ENCODE peak calls at places on chromosomes 1 and 21, in eight cellular contexts. Z is mesothelial cell of epicardium, X is AG09319, A is fibroblast of lung, H is GM13977, S is transverse colon, O is astrocyte of the spinal cord, Y is ovary. B is an unnamed sample.

GRCh38 chr1:20164694-20165202 is 21.1 kb upstream of the UBXN10 start:
- DNase-seq in A (no peak), H (no peak), Y (no peak), S (no peak), O (no peak), X (no peak), Z (no peak), B (no peak)

GRCh38 chr1:227763246-227764018 is 28.2 kb downstream of the SNAP47 start:
- DNase-seq in A (no peak), O (no peak), H (no peak), S (no peak), Z (no peak), X (no peak), Y (no peak), B (no peak)

GRCh38 chr21:39714331-39714730 is 30.7 kb upstream of the IGSF5 start:
- DNase-seq in A (no peak), X (no peak), O (no peak), Z (no peak), Y (no peak), S (no peak), H (no peak), B (no peak)

GRCh38 chr1:46536527-46536926 is 14.9 kb downstream of the KNCN start:
- DNase-seq in X (no peak), O (no peak), S (no peak), Z (no peak), Y (no peak), A (no peak), H (no peak), B (no peak)

GRCh38 chr1:112026018-112026417 is 36.5 kb upstream of the KCND3 start:
- DNase-seq in Y (no peak), A (peak; percentile 61), S (no peak), H (no peak), O (peak; percentile 6), X (no peak), Z (no peak), B (no peak)

GRCh38 chr21:37700641-37701202 is 215.5 kb downstream of the KCNJ6 start:
- DNase-seq in A (peak; percentile 80), S (no peak), H (peak; percentile 80), Y (no peak), Z (no peak), O (peak; percentile 75), X (peak; percentile 36), B (no peak)

GRCh38 chr1:43558346-43558841 is 27.7 kb downstream of the PTPRF start:
- DNase-seq in Y (peak; percentile 47), X (no peak), Z (peak; percentile 70), S (peak; percentile 62), O (peak; percentile 57), A (peak; percentile 74), H (no peak), B (no peak)

GRCh38 chr21:44785620-44786344 is 15.8 kb downstream of the UBE2G2 start:
- DNase-seq in Y (no peak), X (no peak), S (no peak), H (no peak), A (peak; percentile 75), O (peak; percentile 51), Z (no peak), B (no peak)

GRCh38 chr1:117284408-117285215 is 73.9 kb upstream of the VTCN1 start:
- DNase-seq in Y (no peak), O (peak; percentile 73), Z (no peak), H (no peak), S (no peak), X (peak; percentile 51), A (peak; percentile 72), B (no peak)

GRCh38 chr1:181712636-181713238 is 229.4 kb downstream of the CACNA1E start:
- DNase-seq in S (no peak), A (no peak), X (no peak), H (no peak), Z (no peak), Y (no peak), O (no peak), B (no peak)

GRCh38 chr21:42089093-42089631 is 18.0 kb downstream of the UMODL1 start:
- DNase-seq in X (no peak), Z (no peak), O (no peak), A (no peak), Y (no peak), S (no peak), H (no peak), B (no peak)

GRCh38 chr1:230868736-230869385 is 540 bp upstream of the C1orf198 start:
- DNase-seq in A (no peak), Z (peak; percentile 52), O (peak; percentile 45), H (no peak), S (peak; percentile 60), X (no peak), Y (peak; percentile 19), B (no peak)

DNA sequence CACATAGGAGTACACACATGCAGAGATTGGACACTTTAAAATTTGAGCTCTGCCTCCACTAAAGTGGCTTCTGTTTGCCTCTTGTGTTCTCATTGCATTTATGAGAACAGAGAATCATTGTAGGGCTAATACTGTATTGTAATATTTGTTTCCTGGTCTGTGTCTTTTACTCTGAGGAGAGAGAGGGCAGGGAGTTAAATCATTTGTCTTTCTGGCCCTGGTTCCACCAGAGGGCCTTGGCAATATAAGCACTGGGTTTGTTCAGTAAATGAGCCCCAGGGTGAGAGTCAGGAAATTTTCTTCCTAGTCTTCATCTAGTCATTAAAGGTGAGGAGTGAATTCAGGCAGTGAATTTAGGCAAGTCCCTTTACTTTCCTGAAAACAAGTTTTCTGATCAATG is 70.3 kb downstream of the NFIA start:
- DNase-seq in A (no peak), S (no peak), X (no peak), Z (no peak), H (no peak), O (no peak), Y (no peak), B (no peak)
- TF ChIP-seq CTCF in A (no peak), S (no peak), X (no peak), Z (no peak), H (no peak), O (no peak), Y (no peak), B (no peak)

GRCh38 chr1:22024485-22025367 is 23.3 kb downstream of the CELA3A start:
- DNase-seq in S (peak; percentile 70), Z (no peak), O (peak; percentile 85), A (peak; percentile 85), Y (peak; percentile 27), X (no peak), H (peak; percentile 64), B (peak; percentile 75)

GRCh38 chr1:22025368-22026154 is 24.1 kb downstream of the CELA3A start:
- DNase-seq in O (peak; percentile 93), H (peak; percentile 70), S (peak; percentile 88), X (peak; percentile 74), Z (peak; percentile 86), Y (peak; percentile 78), A (peak; percentile 93), B (peak; percentile 78)

GRCh38 chr1:22018583-22019559 is 17.4 kb downstream of the CELA3A start:
- DNase-seq in A (peak; percentile 90), Y (no peak), X (peak; percentile 12), H (peak; percentile 73), Z (no peak), S (peak; percentile 56), O (peak; percentile 87), B (peak; percentile 96)

GRCh38 chr1:22026924-22027289 is 25.4 kb downstream of the CELA3A start:
- DNase-seq in X (no peak), Z (no peak), A (no peak), S (no peak), H (no peak), O (no peak), Y (no peak), B (no peak)

DNA sequence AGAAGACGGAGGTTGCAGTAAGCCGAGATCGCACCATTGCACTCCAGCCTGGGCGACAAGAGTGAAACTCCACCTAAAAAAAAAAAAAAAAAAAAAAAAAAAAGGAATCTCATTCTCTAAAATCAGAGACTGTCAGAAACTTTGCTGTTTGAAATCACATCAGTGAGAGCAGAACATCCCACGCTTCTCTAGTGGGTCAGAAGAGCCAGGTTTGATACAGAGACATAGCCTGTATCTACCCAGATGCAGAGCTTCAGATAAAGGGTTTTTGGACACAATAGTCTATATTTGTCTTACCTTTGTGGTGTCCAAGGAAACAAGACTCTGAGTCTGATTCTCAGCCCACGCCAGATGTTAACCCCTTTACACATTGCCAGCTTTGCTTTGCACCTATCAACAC is 19.6 kb downstream of the CELA3A start:
- DNase-seq in X (no peak), Y (no peak), Z (no peak), A (no peak), H (no peak), S (no peak), O (no peak), B (no peak)
- TF ChIP-seq CTCF in X (no peak), Y (no peak), Z (no peak), A (no peak), H (no peak), S (no peak), O (no peak), B (no peak)

DNA sequence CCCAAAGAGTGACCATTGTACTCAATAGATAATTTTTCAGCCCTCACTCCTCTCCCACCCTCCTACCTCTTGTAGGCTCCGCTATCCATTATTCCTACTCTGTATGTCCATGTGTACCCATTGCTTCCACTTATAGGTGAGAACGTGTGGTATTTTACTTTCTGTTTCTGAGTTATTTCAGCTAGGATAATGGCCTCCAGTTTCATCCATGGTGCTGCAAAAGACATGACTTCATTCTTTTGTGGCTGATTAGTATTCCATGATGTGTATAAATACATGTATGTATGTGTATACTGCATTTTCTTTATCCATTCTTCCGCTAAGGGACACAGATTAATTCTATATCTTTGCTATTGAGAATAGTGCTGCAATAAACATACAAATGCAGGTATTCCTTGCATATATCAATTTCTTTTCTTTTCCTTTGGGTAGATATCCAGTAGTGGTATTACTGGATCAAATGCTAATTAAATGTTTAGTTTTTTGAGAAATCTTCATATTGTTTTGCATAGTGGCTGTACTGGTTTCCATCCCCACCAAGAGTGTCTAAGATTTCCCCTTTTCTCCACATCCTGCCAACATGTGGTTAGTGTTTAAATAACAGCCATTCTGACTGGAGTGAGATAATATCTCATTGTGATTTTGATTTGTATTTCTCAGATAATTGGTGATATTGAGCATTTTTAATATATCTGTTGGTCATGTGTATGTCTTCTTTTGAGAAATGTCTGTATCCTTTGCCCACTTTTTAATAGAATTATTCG is 4.9 kb downstream of the LY9 start:
- DNase-seq in A (no peak), S (no peak), Z (no peak), Y (no peak), O (no peak), H (no peak), X (no peak), B (no peak)
- TF ChIP-seq CTCF in A (no peak), S (no peak), Z (no peak), Y (no peak), O (no peak), H (no peak), X (no peak), B (no peak)

DNA sequence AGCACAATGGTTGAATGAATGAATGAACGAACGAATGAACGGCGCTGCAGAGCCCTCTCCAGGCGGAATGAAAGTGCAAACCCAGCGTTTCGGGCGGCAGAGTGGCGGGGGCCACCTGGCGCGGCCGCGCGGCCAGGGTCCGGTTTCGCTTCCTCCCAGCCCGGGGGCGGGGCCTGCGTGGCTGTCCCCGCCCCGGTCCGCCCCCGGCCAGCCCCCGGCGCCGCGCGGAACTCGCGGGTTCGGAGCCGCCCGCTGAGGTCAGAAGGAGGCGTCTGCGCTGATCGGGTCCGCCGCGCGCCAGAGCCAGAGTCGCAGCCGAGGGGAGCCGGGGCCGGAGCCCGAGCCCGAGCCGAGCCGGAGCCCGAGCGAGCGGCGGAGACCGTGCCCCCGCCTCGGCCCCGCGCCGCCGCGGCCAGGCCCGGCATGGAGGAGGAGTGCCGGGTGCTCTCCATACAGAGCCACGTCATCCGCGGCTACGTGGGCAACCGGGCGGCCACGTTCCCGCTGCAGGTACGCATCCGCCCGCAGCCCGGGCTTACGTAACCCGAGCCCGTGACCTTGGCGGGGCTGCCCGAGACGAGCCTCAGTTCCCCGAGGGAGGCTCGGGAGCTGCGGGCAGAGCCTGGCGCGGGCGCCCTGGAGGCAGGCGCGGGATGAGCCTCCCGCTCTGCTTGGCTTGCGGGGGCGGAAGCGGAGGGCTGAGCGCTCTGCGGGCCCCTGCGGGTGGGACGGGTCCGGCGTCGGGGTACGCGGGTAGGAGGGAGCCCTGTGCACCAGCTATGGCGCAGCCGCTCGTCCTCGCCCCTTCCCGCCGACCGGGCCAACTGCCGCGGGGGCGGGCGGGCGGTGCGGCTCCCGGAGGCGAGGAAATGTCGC is at the start of gene PDXK:
- DNase-seq in Z (peak; percentile 82), S (peak; percentile 93), Y (peak; percentile 81), H (peak; percentile 94), A (peak; percentile 78), X (peak; percentile 45), O (peak; percentile 84), B (peak; percentile 82)
- TF ChIP-seq CTCF in Z (no peak), S (no peak), Y (peak; percentile 24), H (peak; percentile 38), A (no peak), X (no peak), O (no peak), B (no peak)